ENCODE peak calls at places on chromosomes 6 and 20, in four cellular contexts. E, G, W and F are unnamed samples.

GRCh38 chr6:117232191-117232590 is 33.2 kb upstream of the VGLL2 start:
- DNase-seq in E (no peak), G (peak; percentile 47), W (no peak), F (no peak)

GRCh38 chr20:35232575-35232974 is 6.1 kb downstream of the MMP24 start:
- DNase-seq in E (no peak), G (peak; percentile 92), W (no peak), F (no peak)

GRCh38 chr6:151044465-151045441 is 179.3 kb downstream of the MTHFD1L start:
- DNase-seq in E (no peak), G (peak; percentile 89), W (peak; percentile 51), F (no peak)

GRCh38 chr6:161168281-161168891 is 105.5 kb downstream of the AGPAT4 start:
- DNase-seq in E (no peak), G (peak; percentile 97), W (no peak), F (no peak)

GRCh38 chr6:20438462-20439070 is 36.9 kb downstream of the E2F3 start:
- DNase-seq in E (no peak), G (no peak), W (no peak), F (no peak)

GRCh38 chr6:137475103-137475502 is 19.1 kb downstream of the OLIG3 start:
- DNase-seq in E (no peak), G (no peak), W (no peak), F (no peak)

GRCh38 chr6:129767776-129768490 is 58.0 kb upstream of the ARHGAP18 start:
- DNase-seq in E (no peak), G (no peak), W (no peak), F (no peak)

GRCh38 chr20:58875541-58876134 is 23.1 kb downstream of the GNAS start:
- DNase-seq in E (no peak), G (peak; percentile 76), W (no peak), F (no peak)

GRCh38 chr6:108667984-108668383 is 107.3 kb downstream of the FOXO3 start:
- DNase-seq in E (no peak), G (peak; percentile 75), W (no peak), F (peak; percentile 4)

GRCh38 chr20:24746351-24746685 is 202.8 kb upstream of the CST7 start:
- DNase-seq in E (no peak), G (peak; percentile 19), W (no peak), F (no peak)

GRCh38 chr20:62211769-62212288 is 8.2 kb downstream of the HRH3 start:
- DNase-seq in E (no peak), G (no peak), W (no peak), F (no peak)

DNA sequence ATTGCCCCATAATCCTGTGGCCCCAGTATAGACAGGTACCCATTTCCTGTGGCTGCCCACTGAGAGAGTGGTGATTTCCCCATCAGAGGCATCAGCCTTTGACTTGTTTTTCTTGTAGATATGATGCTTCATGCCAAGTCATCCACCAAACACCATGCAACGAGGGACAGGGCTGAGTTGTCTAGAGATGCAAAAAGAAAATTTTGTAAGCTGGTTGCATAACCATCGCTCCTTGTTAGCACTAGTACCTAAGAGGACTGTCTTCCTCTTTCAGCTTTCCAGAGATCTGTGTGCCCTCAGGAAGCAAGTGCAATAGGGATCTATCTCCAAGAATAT is 166.8 kb downstream of the BCAS1 start:
- DNase-seq in E (no peak), G (no peak), W (no peak), F (no peak)
- H3K27ac ChIP-seq in E (no peak overlapping the region), G (no peak overlapping the region), W (no peak overlapping the region), F (no peak overlapping the region)

DNA sequence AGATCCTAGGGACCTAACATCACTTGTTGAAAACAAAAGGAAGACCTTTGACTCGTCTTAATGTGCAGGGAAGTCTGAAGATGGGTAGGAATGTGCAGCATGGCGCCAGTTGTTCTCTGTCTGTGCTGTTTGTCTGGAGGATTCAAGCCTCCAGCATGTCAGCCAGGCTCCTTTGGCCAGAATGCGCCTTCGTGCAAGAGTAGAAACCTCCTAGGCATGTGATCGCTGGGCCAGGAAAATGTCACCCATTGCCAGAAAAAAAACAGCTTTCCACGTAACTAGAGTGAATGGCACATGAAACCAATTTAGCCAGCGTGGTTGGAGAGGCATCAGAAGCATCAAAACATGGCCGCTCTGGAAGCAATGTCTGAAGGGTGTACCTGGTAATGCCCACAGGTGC is 132.7 kb downstream of the EDN1 start:
- DNase-seq in E (no peak), G (no peak), W (no peak), F (no peak)
- H3K27ac ChIP-seq in E (no peak overlapping the region), G (no peak overlapping the region), W (no peak overlapping the region), F (no peak overlapping the region)

GRCh38 chr6:95478941-95479340 is 98.4 kb upstream of the MANEA start:
- DNase-seq in E (no peak), G (no peak), W (no peak), F (no peak)
- H3K27ac ChIP-seq in E (no peak overlapping the region), G (no peak overlapping the region), W (no peak overlapping the region), F (no peak overlapping the region)

DNA sequence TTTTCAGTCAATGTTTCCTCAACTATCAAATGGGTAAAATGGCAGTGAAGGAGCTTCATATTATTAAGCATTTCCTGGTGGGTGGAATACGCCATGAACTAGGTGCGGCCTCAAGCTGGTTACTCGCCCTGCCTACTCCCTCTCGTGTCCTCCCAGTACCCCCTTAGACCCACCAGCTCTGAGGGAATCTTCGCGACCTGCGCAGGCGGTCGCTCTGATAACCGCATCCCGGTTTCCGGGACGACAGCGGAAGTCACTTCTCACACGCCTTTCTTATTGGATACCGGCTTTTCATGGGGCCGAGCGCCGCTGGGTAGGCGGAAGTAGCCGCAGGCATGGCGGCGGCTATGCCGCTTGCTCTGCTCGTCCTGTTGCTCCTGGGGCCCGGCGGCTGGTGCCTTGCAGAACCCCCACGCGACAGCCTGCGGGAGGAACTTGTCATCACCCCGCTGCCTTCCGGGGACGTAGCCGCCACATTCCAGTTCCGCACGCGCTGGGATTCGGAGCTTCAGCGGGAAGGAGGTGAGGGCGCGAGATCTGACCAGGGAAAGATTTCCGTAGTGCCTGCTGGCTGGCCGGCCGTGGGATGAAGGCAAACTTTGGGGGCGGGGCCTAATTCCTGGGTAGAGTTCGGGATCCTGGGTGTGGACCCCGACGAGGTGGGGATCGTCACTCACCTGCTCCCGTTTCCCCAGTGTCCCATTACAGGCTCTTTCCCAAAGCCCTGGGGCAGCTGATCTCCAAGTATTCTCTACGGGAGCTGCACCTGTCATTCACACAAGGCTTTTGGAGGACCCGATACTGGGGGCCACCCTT is at the start of gene PIGT:
- DNase-seq in E (peak; percentile 86), G (peak; percentile 81), W (peak; percentile 86), F (peak; percentile 77)
- H3K27ac ChIP-seq in E (peak within 1 kb of the TSS; percentile 91), G (peak within 1 kb of the TSS; percentile 87), W (peak within 1 kb of the TSS; percentile 91), F (peak within 1 kb of the TSS; percentile 77)

GRCh38 chr20:45325367-45325766 is 17.3 kb upstream of the MATN4 start:
- DNase-seq in E (no peak), G (no peak), W (no peak), F (no peak)
- H3K27ac ChIP-seq in E (no peak overlapping the region), G (no peak overlapping the region), W (no peak overlapping the region), F (no peak overlapping the region)

GRCh38 chr6:8157839-8158238 is 55.5 kb upstream of the EEF1E1 start:
- DNase-seq in E (no peak), G (no peak), W (no peak), F (no peak)
- H3K27ac ChIP-seq in E (no peak overlapping the region), G (no peak overlapping the region), W (no peak overlapping the region), F (no peak overlapping the region)

GRCh38 chr6:30073489-30074240 is 1.9 kb downstream of the RNF39 start:
- DNase-seq in E (no peak), G (no peak), W (no peak), F (no peak)

GRCh38 chr6:30075987-30076311 is 380 bp upstream of the RNF39 start:
- DNase-seq in E (no peak), G (no peak), W (no peak), F (no peak)

GRCh38 chr6:30074331-30075093 is 1.1 kb downstream of the RNF39 start:
- DNase-seq in E (no peak), G (no peak), W (no peak), F (no peak)

GRCh38 chr6:30076333-30076732 is 764 bp upstream of the RNF39 start:
- DNase-seq in E (no peak), G (no peak), W (no peak), F (no peak)

DNA sequence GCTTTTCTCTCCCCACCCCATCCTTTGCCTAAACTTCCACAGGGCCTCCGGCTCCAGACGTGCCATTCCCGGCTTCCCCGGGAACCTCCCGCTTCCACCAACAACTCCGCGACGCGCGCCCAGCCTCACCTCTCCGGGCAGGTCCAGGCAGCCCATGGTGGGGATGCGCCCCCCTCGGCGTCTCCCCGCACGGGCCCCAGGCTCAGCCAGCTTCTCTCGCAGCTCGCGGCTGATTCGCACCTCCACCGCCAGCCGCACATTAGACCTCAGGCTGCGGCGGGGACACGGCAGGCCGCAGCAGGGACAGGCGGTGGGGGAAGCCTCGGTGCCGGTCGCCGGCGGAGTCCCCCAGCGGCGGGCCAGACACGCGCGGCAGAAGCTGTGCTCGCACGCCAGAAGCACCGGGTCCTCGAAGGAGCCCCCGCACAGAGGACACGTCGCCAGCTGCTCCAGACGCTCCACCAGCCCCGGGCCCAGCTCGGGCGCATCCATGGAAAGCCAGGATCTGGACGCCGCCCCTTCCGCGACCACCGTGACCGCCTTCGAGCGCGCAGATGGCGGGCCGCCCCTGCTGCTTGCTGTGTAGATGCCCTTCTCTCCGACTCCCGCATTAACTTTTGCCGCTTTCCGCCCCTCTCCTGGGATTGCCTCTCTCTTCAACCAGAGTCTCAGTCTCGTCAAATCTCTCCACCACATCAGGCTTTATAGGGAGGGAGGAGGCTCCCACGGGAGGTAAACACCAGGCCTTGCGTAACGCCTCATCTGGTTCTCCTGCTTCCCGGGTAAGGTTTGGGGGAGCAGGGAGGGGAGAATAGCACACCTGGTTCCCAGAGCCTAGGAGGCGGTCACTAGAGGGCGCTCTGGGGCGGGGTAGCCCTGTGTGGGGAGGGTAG is at the start of gene RNF39:
- DNase-seq in E (no peak), G (no peak), W (no peak), F (no peak)
- H3K27ac ChIP-seq in E (no peak within 1 kb of the TSS), G (no peak within 1 kb of the TSS), W (no peak within 1 kb of the TSS), F (no peak within 1 kb of the TSS)

GRCh38 chr6:18166314-18167007 is 11.2 kb downstream of the KDM1B start:
- DNase-seq in E (no peak), G (no peak), W (no peak), F (no peak)

GRCh38 chr6:18160921-18161320 is 5.7 kb downstream of the KDM1B start:
- DNase-seq in E (no peak), G (no peak), W (no peak), F (no peak)

GRCh38 chr6:18165746-18166145 is 10.5 kb downstream of the KDM1B start:
- DNase-seq in E (no peak), G (no peak), W (no peak), F (no peak)

GRCh38 chr6:18161437-18161836 is 6.2 kb downstream of the KDM1B start:
- DNase-seq in E (no peak), G (no peak), W (no peak), F (no peak)

GRCh38 chr6:18162401-18162800 is 7.2 kb downstream of the KDM1B start:
- DNase-seq in E (no peak), G (no peak), W (no peak), F (no peak)
- H3K27ac ChIP-seq in E (no peak overlapping the region), G (no peak overlapping the region), W (no peak overlapping the region), F (no peak overlapping the region)

GRCh38 chr6:37029249-37029959 is 23.9 kb downstream of the FGD2 start:
- DNase-seq in E (peak; percentile 80), G (peak; percentile 82), W (peak; percentile 70), F (no peak)
- H3K27ac ChIP-seq in E (no peak overlapping the region), G (no peak overlapping the region), W (no peak overlapping the region), F (no peak overlapping the region)

GRCh38 chr6:79094938-79095337 is 16.9 kb upstream of the PHIP start:
- DNase-seq in E (no peak), G (no peak), W (no peak), F (no peak)
- H3K27ac ChIP-seq in E (no peak overlapping the region), G (no peak overlapping the region), W (no peak overlapping the region), F (no peak overlapping the region)